ENCODE peak calls at places on chromosomes 1 and 21, in eight cellular contexts. J is GM12865, H is left cardiac atrium, S is T-helper 2 cell, V is epithelial cell of proximal tubule, M is NCI-H1105, U is NCI-H446 treated with DMSO at 0.1 percent for 48 hours, T is NCI-H510A. E is an unnamed sample.

GRCh38 chr1:168455764-168456163 is 88.0 kb downstream of the XCL2 start:
- DNase-seq in V (no peak), S (no peak), U (no peak), H (no peak), M (no peak), J (no peak), T (no peak), E (no peak)

GRCh38 chr1:64000021-64000420 is 203.4 kb upstream of the UBE2U start:
- DNase-seq in M (no peak), H (no peak), S (no peak), J (no peak), V (no peak), U (no peak), T (no peak), E (no peak)

GRCh38 chr1:149942207-149942606 is 5.5 kb upstream of the MTMR11 start:
- DNase-seq in M (no peak), J (no peak), H (no peak), V (no peak), S (no peak), U (no peak), T (no peak), E (no peak)

GRCh38 chr1:9996624-9997582 is at the start of gene RBP7:
- DNase-seq in S (peak), U (no peak), V (no peak), J (no peak), H (peak), M (no peak), T (peak), E (no peak)

GRCh38 chr1:178093958-178094751 is at the start of gene RASAL2:
- DNase-seq in T (peak), U (peak), V (no peak), M (peak), S (peak), H (peak), J (peak), E (no peak)

GRCh38 chr1:29577512-29577911 is 341.2 kb downstream of the PTPRU start:
- DNase-seq in H (no peak), T (no peak), S (no peak), M (no peak), J (no peak), V (no peak), U (no peak), E (no peak)

GRCh38 chr1:154598871-154599635 is 8.9 kb downstream of the ADAR start:
- DNase-seq in U (no peak), V (no peak), H (no peak), S (no peak), T (no peak), J (no peak), M (no peak), E (no peak)

GRCh38 chr1:222087207-222087920 is 345.5 kb upstream of the DUSP10 start:
- DNase-seq in U (no peak), J (no peak), T (no peak), M (no peak), S (no peak), H (no peak), V (peak), E (no peak)

GRCh38 chr1:150473659-150474058 is 13.6 kb upstream of the TARS2 start:
- DNase-seq in V (no peak), U (no peak), H (peak), T (no peak), J (no peak), S (no peak), M (no peak), E (no peak)

GRCh38 chr1:6347641-6348487 is 45.7 kb downstream of the ACOT7 start:
- DNase-seq in V (no peak), M (no peak), T (peak), U (no peak), J (peak), H (no peak), S (peak), E (no peak)

GRCh38 chr1:94983343-94983742 is 56.4 kb upstream of the CNN3 start:
- DNase-seq in H (peak), M (no peak), U (no peak), S (no peak), J (no peak), T (no peak), V (peak), E (no peak)

GRCh38 chr1:59139396-59139795 is 157.5 kb upstream of the FGGY start:
- DNase-seq in V (no peak), H (peak), S (no peak), T (no peak), J (no peak), U (no peak), M (no peak), E (no peak)

GRCh38 chr1:8571200-8571984 is 246.0 kb downstream of the RERE start:
- DNase-seq in V (no peak), M (no peak), S (no peak), T (peak), H (no peak), J (no peak), U (no peak), E (no peak)

GRCh38 chr1:183942933-183943693 is 94.4 kb downstream of the COLGALT2 start:
- DNase-seq in H (no peak), S (peak), U (no peak), T (peak), M (no peak), J (peak), V (peak), E (no peak)

GRCh38 chr1:26787706-26788514 is at the start of gene PIGV:
- DNase-seq in V (no peak), S (peak), J (peak), H (peak), U (peak), M (peak), T (peak), E (peak)

GRCh38 chr1:30768830-30769718 is 11.5 kb upstream of the LAPTM5 start:
- DNase-seq in T (no peak), J (peak), V (no peak), H (no peak), S (no peak), U (no peak), M (no peak), E (no peak)

GRCh38 chr1:204623365-204623893 is 62.1 kb downstream of the LRRN2 start:
- DNase-seq in T (no peak), M (no peak), H (peak), U (no peak), J (no peak), V (peak), S (no peak), E (no peak)

GRCh38 chr21:26388731-26389231 is 184.3 kb downstream of the CYYR1 start:
- DNase-seq in U (no peak), H (no peak), S (no peak), T (no peak), J (no peak), V (peak), M (no peak), E (no peak)

GRCh38 chr1:5720484-5720883 is 271.7 kb downstream of the NPHP4 start:
- DNase-seq in U (no peak), M (peak), V (no peak), T (no peak), S (no peak), J (no peak), H (no peak), E (peak)

GRCh38 chr1:18234790-18235242 is 127.2 kb downstream of the IGSF21 start:
- DNase-seq in M (peak), V (peak), U (peak), S (peak), T (peak), H (no peak), J (peak), E (peak)

GRCh38 chr1:70003509-70003908 is 201.9 kb downstream of the LRRC40 start:
- DNase-seq in J (no peak), U (no peak), T (no peak), V (no peak), M (no peak), S (no peak), H (no peak), E (no peak)

GRCh38 chr1:86258106-86258505 is 101.5 kb upstream of the COL24A1 start:
- DNase-seq in H (no peak), J (no peak), U (no peak), S (no peak), T (no peak), V (no peak), M (no peak), E (no peak)

E was measured in NCI-H1694.